ENCODE peak calls at places on chromosomes 11 and 22, in five cellular contexts. D, H, L, B and N are unnamed samples.

GRCh38 chr22:24175160-24175808 is 6.0 kb upstream of the SUSD2 start:
- DNase-seq in B (peak; percentile 79), D (peak; percentile 72), H (peak; percentile 88), L (peak; percentile 49), N (peak; percentile 80)

GRCh38 chr22:19723990-19724827 is 870 bp downstream of the GP1BB start:
- DNase-seq in B (peak; percentile 46), L (peak; percentile 67), D (peak; percentile 18), H (peak; percentile 79), N (no peak)

GRCh38 chr11:43693731-43694130 is 13.2 kb downstream of the HSD17B12 start:
- DNase-seq in L (no peak), D (no peak), H (no peak), B (no peak), N (no peak)

GRCh38 chr11:85132839-85133238 is 494.3 kb downstream of the DLG2 start:
- DNase-seq in L (peak; percentile 20), B (no peak), D (peak; percentile 7), H (peak; percentile 31), N (no peak)

GRCh38 chr22:17250380-17251129 is 31.3 kb upstream of the ADA2 start:
- DNase-seq in L (no peak), B (no peak), H (no peak), D (no peak), N (no peak)

GRCh38 chr22:20155330-20156041 is 4.6 kb upstream of the CCDC188 start:
- DNase-seq in B (no peak), H (no peak), D (no peak), L (no peak), N (no peak)

GRCh38 chr22:42294034-42294985 is 23.9 kb upstream of the TCF20 start:
- DNase-seq in D (peak; percentile 41), L (peak; percentile 72), H (peak; percentile 91), B (peak; percentile 60), N (peak; percentile 72)

GRCh38 chr22:46748948-46749681 is 11.1 kb upstream of the CERK start:
- DNase-seq in L (no peak), H (no peak), D (peak; percentile 49), B (peak; percentile 73), N (peak; percentile 54)

GRCh38 chr11:109933126-109933525 is 160.1 kb upstream of the ZC3H12C start:
- DNase-seq in D (peak; percentile 33), L (no peak), B (peak; percentile 15), H (no peak), N (peak; percentile 69)

GRCh38 chr11:113313601-113314000 is 782 bp upstream of the TTC12 start:
- DNase-seq in H (no peak), B (no peak), D (peak; percentile 8), L (no peak), N (no peak)

GRCh38 chr22:21101877-21102638 is 56.3 kb downstream of the LRRC74B start:
- DNase-seq in B (no peak), D (no peak), H (no peak), L (no peak), N (no peak)

GRCh38 chr22:28442951-28443876 is 236.4 kb downstream of the TTC28 start:
- DNase-seq in L (peak; percentile 39), B (peak; percentile 71), D (peak; percentile 76), H (peak; percentile 79), N (peak; percentile 22)

GRCh38 chr11:13669544-13670488 is 1.3 kb downstream of the FAR1 start:
- DNase-seq in L (no peak), D (no peak), H (no peak), B (peak; percentile 51), N (peak; percentile 14)
- H3K14ac ChIP-seq in L (no peak overlapping the region), D (peak overlapping the region; percentile 50), H (no peak overlapping the region), B (no peak overlapping the region), N (no peak overlapping the region)

GRCh38 chr11:69286358-69287327 is 7.3 kb upstream of the MYEOV start:
- DNase-seq in B (no peak), H (peak; percentile 41), L (no peak), D (no peak), N (no peak)
- H3K14ac ChIP-seq in B (no peak overlapping the region), H (no peak overlapping the region), L (no peak overlapping the region), D (no peak overlapping the region), N (no peak overlapping the region)

GRCh38 chr11:22508691-22509090 is 116.9 kb downstream of the FANCF start:
- DNase-seq in D (no peak), B (no peak), L (peak; percentile 31), H (no peak), N (no peak)

GRCh38 chr11:22512457-22512856 is 113.2 kb downstream of the FANCF start:
- DNase-seq in H (no peak), B (no peak), L (no peak), D (no peak), N (no peak)

GRCh38 chr11:22516136-22516535 is 109.5 kb downstream of the FANCF start:
- DNase-seq in H (no peak), L (no peak), B (no peak), D (no peak), N (no peak)

GRCh38 chr11:22510010-22510409 is 115.6 kb downstream of the FANCF start:
- DNase-seq in H (no peak), D (no peak), B (no peak), L (no peak), N (no peak)

GRCh38 chr11:22510741-22511140 is 114.9 kb downstream of the FANCF start:
- DNase-seq in L (no peak), B (no peak), D (peak; percentile 44), H (no peak), N (peak; percentile 34)
- H3K14ac ChIP-seq in L (no peak overlapping the region), B (no peak overlapping the region), D (no peak overlapping the region), H (no peak overlapping the region), N (no peak overlapping the region)

GRCh38 chr11:10885703-10886363 is 28.0 kb upstream of the ZBED5 start:
- DNase-seq in L (no peak), H (no peak), D (peak; percentile 90), B (peak; percentile 54), N (no peak)
- H3K14ac ChIP-seq in L (no peak overlapping the region), H (no peak overlapping the region), D (no peak overlapping the region), B (no peak overlapping the region), N (no peak overlapping the region)

GRCh38 chr11:10807629-10808552 is 835 bp downstream of the EIF4G2 start:
- DNase-seq in H (no peak), D (peak; percentile 37), B (peak; percentile 52), L (peak; percentile 35), N (peak; percentile 55)
- H3K14ac ChIP-seq in H (peak overlapping the region; percentile 95), D (peak overlapping the region; percentile 100), B (peak overlapping the region; percentile 98), L (peak overlapping the region; percentile 99), N (peak overlapping the region; percentile 99)

GRCh38 chr11:61814958-61815789 is 1.6 kb downstream of the FADS1 start:
- DNase-seq in D (peak; percentile 95), L (peak; percentile 97), B (peak; percentile 97), H (peak; percentile 99), N (peak; percentile 99)
- H3K14ac ChIP-seq in D (peak overlapping the region; percentile 99), L (peak overlapping the region; percentile 99), B (no peak overlapping the region), H (peak overlapping the region; percentile 88), N (peak overlapping the region; percentile 93)

DNA sequence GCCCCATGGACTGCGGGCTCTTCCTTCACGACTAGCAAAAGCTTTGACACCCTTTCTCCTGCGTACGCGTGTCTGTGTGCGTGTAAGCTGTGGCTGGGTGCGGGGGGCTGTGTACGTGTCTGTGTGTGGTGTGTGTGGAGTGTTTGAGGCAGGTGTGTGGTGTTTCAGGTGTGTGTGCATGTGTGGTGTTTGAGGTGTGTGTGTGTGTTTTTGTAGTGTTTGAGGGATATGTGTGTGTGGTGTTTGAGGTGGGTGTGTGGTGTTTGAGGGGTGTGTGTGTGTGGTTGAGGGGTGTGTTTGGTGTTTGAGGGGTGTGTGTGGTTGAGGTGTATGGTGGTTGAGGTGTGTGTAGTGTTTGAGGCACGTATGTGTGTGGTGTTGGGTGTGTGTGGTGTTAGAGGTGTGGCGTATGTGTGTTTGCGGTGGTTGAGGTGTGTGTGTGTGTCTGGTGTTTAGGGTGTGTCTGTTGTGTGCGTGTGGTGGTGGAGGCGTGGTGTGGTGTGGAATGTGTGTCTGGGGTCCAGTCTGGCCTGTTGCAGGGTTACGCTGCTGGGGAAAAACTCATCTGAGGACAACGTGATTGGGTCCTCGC is 687 bp upstream of the ARSA start:
- DNase-seq in H (no peak), D (no peak), B (no peak), L (no peak), N (no peak)
- H3K14ac ChIP-seq in H (peak overlapping the region; percentile 38), D (peak overlapping the region; percentile 93), B (no peak overlapping the region), L (peak overlapping the region; percentile 85), N (peak overlapping the region; percentile 14)